ENCODE peak calls at places on chromosomes 16 and 17, in four cellular contexts. L, K, R and C are unnamed samples.
A peak's percentile ranks its signal among the peaks of the same experiment; 100 is the strongest.

GRCh38 chr16:8893426-8893825 is 11.3 kb downstream of the LITAFD start:
- DNase-seq in L (no peak), R (no peak), K (no peak), C (no peak)

GRCh38 chr17:8846768-8847211 is 20.7 kb downstream of the PIK3R6 start:
- DNase-seq in R (no peak), L (peak; percentile 45), K (no peak), C (no peak)

GRCh38 chr16:29678691-29679267 is at the start of gene QPRT:
- DNase-seq in R (no peak), L (peak; percentile 62), K (no peak), C (no peak)

GRCh38 chr17:48127371-48128051 is 19.9 kb downstream of the SNX11 start:
- DNase-seq in R (no peak), K (peak; percentile 51), L (peak; percentile 73), C (peak; percentile 72)

GRCh38 chr17:13584701-13585080 is 17.0 kb downstream of the HS3ST3A1 start:
- DNase-seq in R (no peak), L (peak; percentile 72), K (no peak), C (no peak)

GRCh38 chr16:78075800-78076199 is 23.7 kb upstream of the WWOX start:
- DNase-seq in K (no peak), R (no peak), L (no peak), C (no peak)

GRCh38 chr17:37039269-37039668 is 90.5 kb downstream of the AATF start:
- DNase-seq in R (no peak), K (no peak), L (no peak), C (no peak)

GRCh38 chr17:8151641-8152111 is 528 bp downstream of the PER1 start:
- DNase-seq in K (no peak), L (peak; percentile 68), R (peak; percentile 29), C (no peak)

GRCh38 chr16:71645450-71645849 is 19.5 kb downstream of the MARVELD3 start:
- DNase-seq in L (peak; percentile 33), R (no peak), K (no peak), C (peak; percentile 41)

GRCh38 chr17:43655702-43656275 is 5.9 kb downstream of the MEOX1 start:
- DNase-seq in K (no peak), L (no peak), R (no peak), C (no peak)

GRCh38 chr17:40067710-40068109 is 4.9 kb downstream of the THRA start:
- DNase-seq in K (no peak), L (no peak), R (no peak), C (no peak)

GRCh38 chr16:1784977-1785845 is 2.5 kb downstream of the NUBP2 start:
- DNase-seq in L (no peak), K (no peak), R (no peak), C (no peak)

GRCh38 chr17:78000351-78000750 is 41.8 kb downstream of the TNRC6C start:
- DNase-seq in K (no peak), L (peak; percentile 76), R (no peak), C (no peak)

GRCh38 chr16:57834936-57835335 is 32.6 kb upstream of the KIFC3 start:
- DNase-seq in R (no peak), K (no peak), L (peak; percentile 54), C (no peak)

GRCh38 chr16:12728471-12728870 is 75.2 kb downstream of the CPPED1 start:
- DNase-seq in R (no peak), K (peak; percentile 23), L (no peak), C (no peak)

GRCh38 chr16:23316232-23316631 is 14.1 kb downstream of the SCNN1B start:
- DNase-seq in K (no peak), R (no peak), L (no peak), C (no peak)

GRCh38 chr17:19003543-19003965 is 1.0 kb downstream of the FAM83G start:
- DNase-seq in K (no peak), R (no peak), L (no peak), C (no peak)

GRCh38 chr17:83103200-83103937 is 24.0 kb downstream of the METRNL start:
- DNase-seq in R (peak; percentile 21), K (no peak), L (peak; percentile 70), C (peak; percentile 75)

GRCh38 chr17:65137076-65137935 is at the start of gene RGS9:
- DNase-seq in K (no peak), L (peak; percentile 69), R (peak; percentile 80), C (peak; percentile 85)

GRCh38 chr17:13346996-13347762 is 254.6 kb downstream of the HS3ST3A1 start:
- DNase-seq in R (peak; percentile 9), L (peak; percentile 95), K (no peak), C (peak; percentile 14)

GRCh38 chr16:57179429-57179828 is 6.4 kb downstream of the PSME3IP1 start:
- DNase-seq in K (no peak), R (no peak), L (no peak), C (no peak)

GRCh38 chr17:31052187-31052889 is 42.4 kb upstream of the NF1 start:
- DNase-seq in R (no peak), L (peak; percentile 98), K (peak; percentile 4), C (peak; percentile 68)

GRCh38 chr16:85370881-85371651 is 242.1 kb upstream of the GSE1 start:
- DNase-seq in L (no peak), R (no peak), K (no peak), C (no peak)

GRCh38 chr17:76998839-76999238 is 130.6 kb downstream of the MGAT5B start:
- DNase-seq in L (no peak), K (no peak), R (no peak), C (no peak)

GRCh38 chr17:77427471-77427991 is 286.8 kb downstream of the SEC14L1 start:
- DNase-seq in K (no peak), R (no peak), L (peak; percentile 88), C (no peak)